ENCODE peak calls at places on chromosomes 3 and 15, in four cellular contexts. One of them, this sample, is unnamed.
A peak's percentile ranks its signal among the peaks of the same experiment; 100 is the strongest.

GRCh38 chr3:12188681-12189287 is 30.1 kb upstream of the TIMP4 start:
- DNase-seq in head of caudate nucleus: no peak
- DNase-seq in GM12892: no peak
- DNase-seq in stimulated activated CD8-positive, alpha-beta memory T cell treated with anti-CD3 and anti-CD28 coated beads, Interleukin-4, amount 100 ng/mL, for 4 hours: no peak
- DNase-seq in this sample: no peak

GRCh38 chr3:45227131-45227819 is 1.2 kb upstream of the TMEM158 start:
- DNase-seq in GM12892: no peak
- DNase-seq in head of caudate nucleus: no peak
- DNase-seq in stimulated activated CD8-positive, alpha-beta memory T cell treated with anti-CD3 and anti-CD28 coated beads, Interleukin-4, amount 100 ng/mL, for 4 hours: no peak
- DNase-seq in this sample: no peak

GRCh38 chr3:88460369-88460768 is 310.6 kb downstream of the C3orf38 start:
- DNase-seq in head of caudate nucleus: no peak
- DNase-seq in stimulated activated CD8-positive, alpha-beta memory T cell treated with anti-CD3 and anti-CD28 coated beads, Interleukin-4, amount 100 ng/mL, for 4 hours: no peak
- DNase-seq in GM12892: no peak
- DNase-seq in this sample: no peak

GRCh38 chr15:48592929-48593328 is 52.6 kb downstream of the FBN1 start:
- DNase-seq in GM12892: no peak
- DNase-seq in stimulated activated CD8-positive, alpha-beta memory T cell treated with anti-CD3 and anti-CD28 coated beads, Interleukin-4, amount 100 ng/mL, for 4 hours: no peak
- DNase-seq in head of caudate nucleus: no peak
- DNase-seq in this sample: no peak

GRCh38 chr15:24956131-24956838 is 1.5 kb downstream of the SNRPN start:
- DNase-seq in GM12892: peak; percentile 29
- DNase-seq in head of caudate nucleus: peak; percentile 77
- DNase-seq in stimulated activated CD8-positive, alpha-beta memory T cell treated with anti-CD3 and anti-CD28 coated beads, Interleukin-4, amount 100 ng/mL, for 4 hours: no peak
- DNase-seq in this sample: peak; percentile 91

GRCh38 chr3:146739203-146739671 is 134.1 kb upstream of the PLSCR5 start:
- DNase-seq in head of caudate nucleus: no peak
- DNase-seq in stimulated activated CD8-positive, alpha-beta memory T cell treated with anti-CD3 and anti-CD28 coated beads, Interleukin-4, amount 100 ng/mL, for 4 hours: no peak
- DNase-seq in GM12892: no peak
- DNase-seq in this sample: no peak

GRCh38 chr3:140056047-140056446 is 121.1 kb downstream of the CLSTN2 start:
- DNase-seq in GM12892: no peak
- DNase-seq in stimulated activated CD8-positive, alpha-beta memory T cell treated with anti-CD3 and anti-CD28 coated beads, Interleukin-4, amount 100 ng/mL, for 4 hours: no peak
- DNase-seq in head of caudate nucleus: no peak
- DNase-seq in this sample: no peak

GRCh38 chr3:79405183-79405582 is 362.6 kb downstream of the ROBO1 start:
- DNase-seq in GM12892: no peak
- DNase-seq in stimulated activated CD8-positive, alpha-beta memory T cell treated with anti-CD3 and anti-CD28 coated beads, Interleukin-4, amount 100 ng/mL, for 4 hours: no peak
- DNase-seq in head of caudate nucleus: no peak
- DNase-seq in this sample: no peak

GRCh38 chr15:67544475-67544874 is 2.0 kb downstream of the MAP2K5 start:
- DNase-seq in head of caudate nucleus: no peak
- DNase-seq in GM12892: no peak
- DNase-seq in stimulated activated CD8-positive, alpha-beta memory T cell treated with anti-CD3 and anti-CD28 coated beads, Interleukin-4, amount 100 ng/mL, for 4 hours: no peak
- DNase-seq in this sample: no peak

GRCh38 chr15:91862891-91863520 is 9.5 kb downstream of the SLCO3A1 start:
- DNase-seq in stimulated activated CD8-positive, alpha-beta memory T cell treated with anti-CD3 and anti-CD28 coated beads, Interleukin-4, amount 100 ng/mL, for 4 hours: no peak
- DNase-seq in head of caudate nucleus: no peak
- DNase-seq in GM12892: no peak
- DNase-seq in this sample: no peak

GRCh38 chr15:67091073-67091965 is 25.9 kb downstream of the SMAD3 start:
- DNase-seq in GM12892: no peak
- DNase-seq in stimulated activated CD8-positive, alpha-beta memory T cell treated with anti-CD3 and anti-CD28 coated beads, Interleukin-4, amount 100 ng/mL, for 4 hours: peak; percentile 64
- DNase-seq in head of caudate nucleus: no peak
- DNase-seq in this sample: no peak

GRCh38 chr15:43519207-43519606 is 1.8 kb downstream of the MAP1A start:
- DNase-seq in GM12892: no peak
- DNase-seq in head of caudate nucleus: peak; percentile 73
- DNase-seq in stimulated activated CD8-positive, alpha-beta memory T cell treated with anti-CD3 and anti-CD28 coated beads, Interleukin-4, amount 100 ng/mL, for 4 hours: no peak
- DNase-seq in this sample: no peak

GRCh38 chr3:97872209-97873042 is 50.6 kb downstream of the CRYBG3 start:
- DNase-seq in head of caudate nucleus: no peak
- DNase-seq in GM12892: no peak
- DNase-seq in stimulated activated CD8-positive, alpha-beta memory T cell treated with anti-CD3 and anti-CD28 coated beads, Interleukin-4, amount 100 ng/mL, for 4 hours: no peak
- DNase-seq in this sample: no peak

GRCh38 chr3:171873561-171873960 is 30.4 kb downstream of the TMEM212 start:
- DNase-seq in head of caudate nucleus: no peak
- DNase-seq in GM12892: no peak
- DNase-seq in stimulated activated CD8-positive, alpha-beta memory T cell treated with anti-CD3 and anti-CD28 coated beads, Interleukin-4, amount 100 ng/mL, for 4 hours: no peak
- DNase-seq in this sample: no peak

This sample was measured in ascending aorta.